ENCODE peak calls at places on chromosomes 5 and 9, in five cellular contexts. S is cardiac muscle cell, O is PC-3, X is spleen, T is Peyer's patch. J is an unnamed sample.
A peak's percentile ranks its signal among the peaks of the same experiment; 100 is the strongest.

GRCh38 chr5:181246276-181247050 is 2.8 kb upstream of the RACK1 start:
- DNase-seq in X (peak; percentile 95), T (peak; percentile 94), S (peak; percentile 89), O (peak; percentile 87), J (peak; percentile 96)

GRCh38 chr9:97705354-97705950 is 8.3 kb upstream of the XPA start:
- DNase-seq in O (peak; percentile 58), S (peak; percentile 61), X (no peak), T (no peak), J (no peak)

GRCh38 chr5:56757077-56757476 is 58.3 kb upstream of the MAP3K1 start:
- DNase-seq in T (no peak), O (peak; percentile 77), X (no peak), S (no peak), J (no peak)

GRCh38 chr5:132815454-132815853 is 2.4 kb downstream of the SOWAHA start:
- DNase-seq in S (no peak), T (no peak), O (peak; percentile 7), X (no peak), J (no peak)

GRCh38 chr5:128513816-128514215 is 24.2 kb downstream of the FBN2 start:
- DNase-seq in X (no peak), S (no peak), T (no peak), O (no peak), J (no peak)

GRCh38 chr9:120655005-120655622 is 59.2 kb downstream of the MEGF9 start:
- DNase-seq in X (no peak), O (peak; percentile 64), S (peak; percentile 11), T (peak; percentile 53), J (no peak)

GRCh38 chr5:138492552-138493045 is 27.3 kb downstream of the EGR1 start:
- DNase-seq in S (no peak), T (no peak), X (no peak), O (no peak), J (no peak)

GRCh38 chr5:54601393-54601792 is 83.8 kb downstream of the SNX18 start:
- DNase-seq in O (no peak), S (no peak), X (peak; percentile 62), T (no peak), J (no peak)

GRCh38 chr5:72129730-72130129 is 22.5 kb downstream of the MAP1B start:
- DNase-seq in X (no peak), O (no peak), T (no peak), S (no peak), J (no peak)
- H3K4me1 ChIP-seq in X (no peaks in the 10 kb centered on the region), O (peaks cover 36% of the 10 kb centered on the region), T (no peaks in the 10 kb centered on the region), S (peaks cover 11% of the 10 kb centered on the region), J (peaks cover 6% of the 10 kb centered on the region)

GRCh38 chr5:167918492-167919267 is 372.8 kb upstream of the WWC1 start:
- DNase-seq in X (no peak), S (no peak), T (no peak), O (no peak), J (no peak)

GRCh38 chr5:167912944-167913343 is 378.5 kb upstream of the WWC1 start:
- DNase-seq in T (no peak), S (peak; percentile 42), O (no peak), X (no peak), J (no peak)

GRCh38 chr5:167919268-167919560 is 372.2 kb upstream of the WWC1 start:
- DNase-seq in S (no peak), T (no peak), O (no peak), X (no peak), J (no peak)

GRCh38 chr5:167916706-167917105 is 374.7 kb upstream of the WWC1 start:
- DNase-seq in X (no peak), O (no peak), T (peak; percentile 46), S (peak; percentile 55), J (no peak)

DNA sequence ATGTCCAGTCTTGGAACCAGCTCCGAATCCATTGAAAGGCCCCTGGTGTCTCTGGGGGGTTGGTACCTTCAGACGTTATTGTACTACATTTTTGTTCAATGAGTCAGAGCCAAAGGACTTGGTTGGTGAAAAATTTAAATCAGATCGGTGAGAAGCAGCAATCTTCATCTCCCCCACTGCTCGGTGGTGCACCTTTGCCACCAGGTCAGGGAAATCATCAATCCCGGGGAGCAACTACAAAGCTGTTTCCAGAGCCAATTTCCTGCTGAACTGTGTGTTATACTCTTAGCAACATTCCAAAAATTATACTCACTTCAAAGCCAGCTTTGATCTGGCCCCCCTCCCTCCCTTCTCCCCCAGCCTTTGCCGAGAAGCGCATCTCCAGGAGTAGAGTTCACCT is 375.2 kb upstream of the WWC1 start:
- DNase-seq in X (no peak), S (peak; percentile 9), O (no peak), T (no peak), J (no peak)
- TF ChIP-seq CTCF in X (no peak), S (no peak), O (no peak), T (no peak), J (no peak)

GRCh38 chr9:131701789-131702337 is 38.0 kb downstream of the RAPGEF1 start:
- DNase-seq in O (no peak), S (no peak), T (no peak), X (no peak), J (no peak)

GRCh38 chr9:131701434-131701781 is 38.5 kb downstream of the RAPGEF1 start:
- DNase-seq in T (no peak), O (no peak), S (no peak), X (no peak), J (no peak)

GRCh38 chr9:131698715-131699053 is 41.2 kb downstream of the RAPGEF1 start:
- DNase-seq in S (no peak), O (no peak), X (no peak), T (no peak), J (no peak)

GRCh38 chr9:131700765-131701433 is 39.0 kb downstream of the RAPGEF1 start:
- DNase-seq in T (no peak), O (no peak), S (no peak), X (no peak), J (no peak)

DNA sequence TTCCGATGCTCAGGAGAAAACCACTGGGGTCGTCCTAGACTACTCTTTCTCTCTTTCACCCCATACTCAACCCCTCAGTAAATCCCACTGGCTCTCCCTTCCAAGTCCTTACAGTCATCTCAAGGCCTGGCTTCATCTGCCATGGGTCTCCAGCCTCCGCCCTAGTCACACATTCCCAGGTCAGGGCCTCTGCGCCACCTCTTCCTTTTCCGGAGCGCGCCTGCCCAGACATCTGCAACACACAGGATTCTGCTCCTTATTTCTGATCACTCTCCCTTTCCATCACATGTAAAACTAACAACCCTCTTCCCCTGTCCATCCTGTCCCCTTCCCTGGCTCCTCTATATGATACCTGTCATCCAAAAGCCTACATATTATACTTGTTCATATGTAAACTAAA is 39.8 kb downstream of the RAPGEF1 start:
- DNase-seq in X (no peak), O (no peak), T (peak; percentile 29), S (no peak), J (no peak)
- H3K4me1 ChIP-seq in X (peaks cover 97% of the 10 kb centered on the region), O (peaks cover 9% of the 10 kb centered on the region), T (peaks cover 47% of the 10 kb centered on the region), S (peaks cover 21% of the 10 kb centered on the region), J (peaks cover 66% of the 10 kb centered on the region)

GRCh38 chr9:91037511-91038482 is 236.2 kb downstream of the SYK start:
- DNase-seq in T (peak; percentile 91), X (no peak), O (peak; percentile 67), S (peak; percentile 85), J (no peak)
- TF ChIP-seq CTCF in T (no peak), X (no peak), O (no peak), S (no peak), J (no peak)

DNA sequence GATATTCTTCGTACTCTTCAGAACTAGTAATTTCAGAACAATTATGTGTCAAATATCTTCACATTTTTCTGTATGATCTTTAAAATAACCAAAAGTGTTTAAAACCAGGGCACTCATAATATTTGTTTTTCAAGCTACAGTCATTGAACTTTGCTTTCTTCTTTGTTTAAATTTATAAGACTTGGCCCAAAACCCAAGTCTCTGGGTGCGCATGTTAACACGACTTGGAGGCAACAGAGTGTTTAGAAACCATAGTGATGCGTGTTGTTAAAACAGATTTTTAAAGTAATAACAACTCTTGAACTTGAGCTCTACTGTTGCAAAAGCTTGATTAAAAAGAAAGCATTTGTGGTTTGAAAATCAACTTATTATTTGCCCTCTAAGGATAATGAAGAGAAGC is 26.0 kb upstream of the GRIN3A start:
- DNase-seq in O (no peak), S (no peak), X (no peak), T (no peak), J (no peak)
- H3K4me1 ChIP-seq in O (no peaks in the 10 kb centered on the region), S (no peaks in the 10 kb centered on the region), X (no peaks in the 10 kb centered on the region), T (no peaks in the 10 kb centered on the region), J (no peaks in the 10 kb centered on the region)

J was measured in upper lobe of right lung.